ENCODE peak calls at places on chromosomes 7 and 10, in eight cellular contexts. One of them, this sample, is unnamed.

GRCh38 chr7:92988051-92988450 is 129.7 kb downstream of the SAMD9 start:
- DNase-seq in BE2C: peak; percentile 37
- DNase-seq in BJ: no peak
- DNase-seq in RWPE1: peak; percentile 76
- DNase-seq in type B pancreatic cell: no peak
- DNase-seq in astrocyte: peak; percentile 53
- DNase-seq in NB4: peak; percentile 19
- DNase-seq in foreskin fibroblast: peak; percentile 41
- DNase-seq in this sample: peak; percentile 6

GRCh38 chr10:31704195-31704594 is 224.4 kb downstream of the ARHGAP12 start:
- DNase-seq in foreskin fibroblast: no peak
- DNase-seq in astrocyte: no peak
- DNase-seq in type B pancreatic cell: no peak
- DNase-seq in BE2C: no peak
- DNase-seq in NB4: no peak
- DNase-seq in BJ: no peak
- DNase-seq in RWPE1: no peak
- DNase-seq in this sample: no peak

GRCh38 chr10:17474595-17474994 is 20.2 kb upstream of the ST8SIA6 start:
- DNase-seq in foreskin fibroblast: peak; percentile 44
- DNase-seq in astrocyte: no peak
- DNase-seq in BJ: no peak
- DNase-seq in type B pancreatic cell: no peak
- DNase-seq in NB4: no peak
- DNase-seq in RWPE1: peak; percentile 23
- DNase-seq in BE2C: no peak
- DNase-seq in this sample: no peak

GRCh38 chr10:114616103-114616502 is 42.0 kb downstream of the ABLIM1 start:
- DNase-seq in type B pancreatic cell: no peak
- DNase-seq in BJ: no peak
- DNase-seq in foreskin fibroblast: no peak
- DNase-seq in RWPE1: no peak
- DNase-seq in BE2C: no peak
- DNase-seq in NB4: no peak
- DNase-seq in astrocyte: no peak
- DNase-seq in this sample: no peak

GRCh38 chr10:76352300-76352699 is 920.9 kb downstream of the LRMDA start:
- DNase-seq in foreskin fibroblast: peak; percentile 94
- DNase-seq in NB4: peak; percentile 14
- DNase-seq in astrocyte: peak; percentile 89
- DNase-seq in BE2C: no peak
- DNase-seq in type B pancreatic cell: no peak
- DNase-seq in RWPE1: peak; percentile 91
- DNase-seq in BJ: no peak
- DNase-seq in this sample: no peak

GRCh38 chr7:92836489-92837213 is at the start of gene CDK6:
- DNase-seq in foreskin fibroblast: peak; percentile 90
- DNase-seq in BJ: no peak
- DNase-seq in RWPE1: peak; percentile 74
- DNase-seq in BE2C: peak; percentile 58
- DNase-seq in type B pancreatic cell: peak; percentile 78
- DNase-seq in NB4: peak; percentile 64
- DNase-seq in astrocyte: peak; percentile 61
- DNase-seq in this sample: peak; percentile 84

GRCh38 chr10:45557275-45557905 is 115.2 kb downstream of the ZFAND4 start:
- DNase-seq in RWPE1: no peak
- DNase-seq in BJ: no peak
- DNase-seq in foreskin fibroblast: no peak
- DNase-seq in NB4: peak; percentile 87
- DNase-seq in type B pancreatic cell: no peak
- DNase-seq in BE2C: no peak
- DNase-seq in astrocyte: no peak
- DNase-seq in this sample: peak; percentile 49

GRCh38 chr10:36765777-36766176 is 359.6 kb upstream of the ANKRD30A start:
- DNase-seq in NB4: no peak
- DNase-seq in astrocyte: peak; percentile 4
- DNase-seq in BE2C: no peak
- DNase-seq in type B pancreatic cell: no peak
- DNase-seq in foreskin fibroblast: peak; percentile 18
- DNase-seq in BJ: peak; percentile 19
- DNase-seq in RWPE1: no peak
- DNase-seq in this sample: no peak

GRCh38 chr10:96988421-96988820 is 156.3 kb downstream of the LCOR start:
- DNase-seq in BJ: no peak
- DNase-seq in RWPE1: no peak
- DNase-seq in NB4: no peak
- DNase-seq in type B pancreatic cell: no peak
- DNase-seq in astrocyte: no peak
- DNase-seq in foreskin fibroblast: peak; percentile 12
- DNase-seq in BE2C: no peak
- DNase-seq in this sample: no peak

GRCh38 chr10:81081887-81082620 is 544.4 kb downstream of the SH2D4B start:
- DNase-seq in RWPE1: no peak
- DNase-seq in foreskin fibroblast: no peak
- DNase-seq in BE2C: no peak
- DNase-seq in astrocyte: no peak
- DNase-seq in type B pancreatic cell: no peak
- DNase-seq in NB4: peak; percentile 52
- DNase-seq in BJ: no peak
- DNase-seq in this sample: peak; percentile 66

GRCh38 chr10:12793106-12793505 is 208.4 kb downstream of the CCDC3 start:
- DNase-seq in NB4: no peak
- DNase-seq in type B pancreatic cell: no peak
- DNase-seq in BE2C: no peak
- DNase-seq in RWPE1: no peak
- DNase-seq in BJ: no peak
- DNase-seq in foreskin fibroblast: no peak
- DNase-seq in astrocyte: no peak
- DNase-seq in this sample: no peak

GRCh38 chr7:28409716-28410627 is 2.3 kb upstream of the CREB5 start:
- DNase-seq in BE2C: peak; percentile 56
- DNase-seq in type B pancreatic cell: peak; percentile 71
- DNase-seq in foreskin fibroblast: peak; percentile 69
- DNase-seq in astrocyte: peak; percentile 23
- DNase-seq in NB4: no peak
- DNase-seq in BJ: no peak
- DNase-seq in RWPE1: no peak
- DNase-seq in this sample: no peak

GRCh38 chr7:19051767-19052375 is 65.6 kb downstream of the TWIST1 start:
- DNase-seq in BE2C: peak; percentile 62
- DNase-seq in NB4: peak; percentile 51
- DNase-seq in BJ: no peak
- DNase-seq in type B pancreatic cell: no peak
- DNase-seq in astrocyte: no peak
- DNase-seq in RWPE1: peak; percentile 41
- DNase-seq in foreskin fibroblast: peak; percentile 62
- DNase-seq in this sample: peak; percentile 45

GRCh38 chr7:112792431-112792830 is 2.2 kb upstream of the TMEM168 start:
- DNase-seq in NB4: no peak
- DNase-seq in RWPE1: no peak
- DNase-seq in BJ: no peak
- DNase-seq in astrocyte: no peak
- DNase-seq in BE2C: no peak
- DNase-seq in type B pancreatic cell: no peak
- DNase-seq in foreskin fibroblast: no peak
- DNase-seq in this sample: no peak

GRCh38 chr7:101411477-101411954 is 48.8 kb downstream of the COL26A1 start:
- DNase-seq in astrocyte: no peak
- DNase-seq in BJ: no peak
- DNase-seq in RWPE1: no peak
- DNase-seq in foreskin fibroblast: no peak
- DNase-seq in type B pancreatic cell: no peak
- DNase-seq in BE2C: no peak
- DNase-seq in NB4: peak; percentile 91
- DNase-seq in this sample: no peak

GRCh38 chr10:71272122-71272771 is 46.8 kb upstream of the SLC29A3 start:
- DNase-seq in RWPE1: peak; percentile 38
- DNase-seq in NB4: no peak
- DNase-seq in BJ: no peak
- DNase-seq in foreskin fibroblast: peak; percentile 85
- DNase-seq in astrocyte: peak; percentile 75
- DNase-seq in BE2C: no peak
- DNase-seq in type B pancreatic cell: no peak
- DNase-seq in this sample: no peak

GRCh38 chr7:617614-618538 is 98.2 kb upstream of the PDGFA start:
- DNase-seq in astrocyte: no peak
- DNase-seq in BE2C: no peak
- DNase-seq in BJ: no peak
- DNase-seq in NB4: no peak
- DNase-seq in foreskin fibroblast: no peak
- DNase-seq in type B pancreatic cell: no peak
- DNase-seq in RWPE1: no peak
- DNase-seq in this sample: no peak

GRCh38 chr10:124906551-124907001 is 35.3 kb upstream of the ZRANB1 start:
- DNase-seq in RWPE1: no peak
- DNase-seq in astrocyte: peak; percentile 92
- DNase-seq in BJ: peak; percentile 96
- DNase-seq in foreskin fibroblast: peak; percentile 82
- DNase-seq in BE2C: no peak
- DNase-seq in type B pancreatic cell: peak; percentile 42
- DNase-seq in NB4: no peak
- DNase-seq in this sample: no peak

GRCh38 chr10:123603130-123603529 is 63.0 kb upstream of the GPR26 start:
- DNase-seq in BE2C: no peak
- DNase-seq in NB4: no peak
- DNase-seq in foreskin fibroblast: no peak
- DNase-seq in type B pancreatic cell: no peak
- DNase-seq in RWPE1: no peak
- DNase-seq in astrocyte: no peak
- DNase-seq in BJ: no peak
- DNase-seq in this sample: no peak

GRCh38 chr10:71989658-71990454 is 25.7 kb downstream of the CHST3 start:
- DNase-seq in foreskin fibroblast: no peak
- DNase-seq in type B pancreatic cell: no peak
- DNase-seq in RWPE1: no peak
- DNase-seq in BE2C: no peak
- DNase-seq in BJ: no peak
- DNase-seq in NB4: no peak
- DNase-seq in astrocyte: no peak
- DNase-seq in this sample: no peak

GRCh38 chr10:47020491-47020890 is 109.3 kb downstream of the PTPN20 start:
- DNase-seq in NB4: peak; percentile 50
- DNase-seq in type B pancreatic cell: no peak
- DNase-seq in RWPE1: no peak
- DNase-seq in BJ: no peak
- DNase-seq in BE2C: no peak
- DNase-seq in foreskin fibroblast: peak; percentile 32
- DNase-seq in astrocyte: peak; percentile 26
- DNase-seq in this sample: no peak

GRCh38 chr10:88467835-88468485 is 115.2 kb downstream of the RNLS start:
- DNase-seq in type B pancreatic cell: no peak
- DNase-seq in astrocyte: peak; percentile 32
- DNase-seq in BJ: no peak
- DNase-seq in RWPE1: no peak
- DNase-seq in BE2C: no peak
- DNase-seq in foreskin fibroblast: peak; percentile 50
- DNase-seq in NB4: no peak
- DNase-seq in this sample: no peak

DNA sequence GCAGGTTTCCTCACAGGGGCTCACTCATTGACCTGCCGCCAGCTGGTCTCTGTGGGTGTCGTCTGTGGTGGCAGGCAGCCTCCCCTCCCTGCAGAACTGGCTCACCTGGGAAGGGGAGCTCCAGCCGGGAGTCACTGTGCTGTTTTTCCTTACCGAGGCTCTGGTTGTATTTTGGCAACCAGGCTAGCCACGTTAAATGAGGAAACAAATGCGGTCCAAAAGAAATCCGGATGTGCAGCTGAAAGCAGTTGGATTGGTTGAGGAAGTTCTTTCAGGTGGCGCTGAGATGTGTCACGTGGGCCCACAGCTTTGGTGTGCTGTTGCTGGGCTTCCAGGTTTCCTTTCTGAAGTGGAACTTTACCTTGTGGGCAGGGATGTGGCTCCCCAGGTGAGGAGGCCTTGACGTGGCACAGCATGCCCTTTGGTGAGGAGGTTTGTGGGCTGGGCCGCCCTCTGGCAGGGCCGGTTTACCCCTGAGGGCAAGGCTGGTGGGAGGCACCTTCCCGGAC is 14.2 kb downstream of the MTURN start:
- DNase-seq in BJ: no peak
- DNase-seq in BE2C: no peak
- DNase-seq in foreskin fibroblast: no peak
- DNase-seq in NB4: no peak
- DNase-seq in astrocyte: no peak
- DNase-seq in type B pancreatic cell: no peak
- DNase-seq in RWPE1: peak; percentile 48
- DNase-seq in this sample: no peak
- TF ChIP-seq CTCF in BJ: no peak
- TF ChIP-seq CTCF in BE2C: no peak
- TF ChIP-seq CTCF in foreskin fibroblast: no peak
- TF ChIP-seq CTCF in NB4: no peak
- TF ChIP-seq CTCF in astrocyte: no peak
- TF ChIP-seq CTCF in type B pancreatic cell: no peak
- TF ChIP-seq CTCF in RWPE1: no peak
- TF ChIP-seq CTCF in this sample: no peak

GRCh38 chr10:90579602-90580242 is 278.1 kb downstream of the HTR7 start:
- DNase-seq in BJ: no peak
- DNase-seq in BE2C: no peak
- DNase-seq in astrocyte: peak; percentile 53
- DNase-seq in NB4: peak; percentile 7
- DNase-seq in type B pancreatic cell: no peak
- DNase-seq in RWPE1: peak; percentile 19
- DNase-seq in foreskin fibroblast: peak; percentile 50
- DNase-seq in this sample: peak; percentile 26
- TF ChIP-seq CTCF in BJ: peak; percentile 37
- TF ChIP-seq CTCF in BE2C: no peak
- TF ChIP-seq CTCF in astrocyte: peak; percentile 34
- TF ChIP-seq CTCF in NB4: no peak
- TF ChIP-seq CTCF in type B pancreatic cell: peak; percentile 28
- TF ChIP-seq CTCF in RWPE1: no peak
- TF ChIP-seq CTCF in foreskin fibroblast: peak; percentile 23
- TF ChIP-seq CTCF in this sample: peak; percentile 6

GRCh38 chr10:30493609-30494530 is 59.9 kb downstream of the MAP3K8 start:
- DNase-seq in astrocyte: peak; percentile 42
- DNase-seq in NB4: peak; percentile 88
- DNase-seq in RWPE1: no peak
- DNase-seq in type B pancreatic cell: no peak
- DNase-seq in BJ: peak; percentile 7
- DNase-seq in BE2C: no peak
- DNase-seq in foreskin fibroblast: peak; percentile 66
- DNase-seq in this sample: peak; percentile 69
- TF ChIP-seq CTCF in astrocyte: no peak
- TF ChIP-seq CTCF in NB4: peak; percentile 10
- TF ChIP-seq CTCF in RWPE1: no peak
- TF ChIP-seq CTCF in type B pancreatic cell: no peak
- TF ChIP-seq CTCF in BJ: no peak
- TF ChIP-seq CTCF in BE2C: peak; percentile 6
- TF ChIP-seq CTCF in foreskin fibroblast: no peak
- TF ChIP-seq CTCF in this sample: peak; percentile 41

GRCh38 chr7:50801907-50802306 is 19.2 kb upstream of the GRB10 start:
- DNase-seq in type B pancreatic cell: no peak
- DNase-seq in astrocyte: no peak
- DNase-seq in NB4: no peak
- DNase-seq in RWPE1: no peak
- DNase-seq in BE2C: no peak
- DNase-seq in foreskin fibroblast: no peak
- DNase-seq in BJ: no peak
- DNase-seq in this sample: no peak
- TF ChIP-seq CTCF in type B pancreatic cell: no peak
- TF ChIP-seq CTCF in astrocyte: no peak
- TF ChIP-seq CTCF in NB4: peak; percentile 13
- TF ChIP-seq CTCF in RWPE1: no peak
- TF ChIP-seq CTCF in BE2C: no peak
- TF ChIP-seq CTCF in foreskin fibroblast: no peak
- TF ChIP-seq CTCF in BJ: no peak
- TF ChIP-seq CTCF in this sample: no peak

GRCh38 chr7:153090757-153091156 is 331.2 kb downstream of the ACTR3B start:
- DNase-seq in astrocyte: no peak
- DNase-seq in NB4: no peak
- DNase-seq in BJ: no peak
- DNase-seq in type B pancreatic cell: no peak
- DNase-seq in foreskin fibroblast: no peak
- DNase-seq in BE2C: no peak
- DNase-seq in RWPE1: no peak
- DNase-seq in this sample: no peak
- TF ChIP-seq CTCF in astrocyte: no peak
- TF ChIP-seq CTCF in NB4: no peak
- TF ChIP-seq CTCF in BJ: no peak
- TF ChIP-seq CTCF in type B pancreatic cell: no peak
- TF ChIP-seq CTCF in foreskin fibroblast: no peak
- TF ChIP-seq CTCF in BE2C: peak; percentile 3
- TF ChIP-seq CTCF in RWPE1: no peak
- TF ChIP-seq CTCF in this sample: no peak